ENCODE peak calls at places on chromosomes 1 and 21, in five cellular contexts. One of them, this sample, is unnamed.

GRCh38 chr1:184658033-184658432 is 96.6 kb downstream of the EDEM3 start:
- DNase-seq in NB4: no peak
- DNase-seq in adrenal gland: no peak
- DNase-seq in colonic mucosa: no peak
- DNase-seq in AG04450: no peak
- DNase-seq in this sample: no peak

GRCh38 chr1:19682257-19682656 is 17.6 kb downstream of the HTR6 start:
- DNase-seq in NB4: peak
- DNase-seq in adrenal gland: no peak
- DNase-seq in colonic mucosa: no peak
- DNase-seq in AG04450: peak
- DNase-seq in this sample: peak

GRCh38 chr1:39833121-39833520 is 44.5 kb upstream of the BMP8B start:
- DNase-seq in NB4: no peak
- DNase-seq in adrenal gland: no peak
- DNase-seq in colonic mucosa: no peak
- DNase-seq in AG04450: no peak
- DNase-seq in this sample: no peak

GRCh38 chr21:14740692-14741091 is 194.6 kb upstream of the SAMSN1 start:
- DNase-seq in NB4: no peak
- DNase-seq in adrenal gland: no peak
- DNase-seq in colonic mucosa: no peak
- DNase-seq in AG04450: no peak
- DNase-seq in this sample: no peak

GRCh38 chr1:92017656-92018055 is 12.1 kb upstream of the EPHX4 start:
- DNase-seq in NB4: no peak
- DNase-seq in adrenal gland: no peak
- DNase-seq in colonic mucosa: no peak
- DNase-seq in AG04450: no peak
- DNase-seq in this sample: no peak

GRCh38 chr1:193472430-193472829 is 286.0 kb upstream of the B3GALT2 start:
- DNase-seq in NB4: no peak
- DNase-seq in adrenal gland: no peak
- DNase-seq in colonic mucosa: no peak
- DNase-seq in AG04450: no peak
- DNase-seq in this sample: no peak

GRCh38 chr21:34813266-34813886 is 144.6 kb downstream of the CLIC6 start:
- DNase-seq in NB4: peak
- DNase-seq in adrenal gland: no peak
- DNase-seq in colonic mucosa: no peak
- DNase-seq in AG04450: peak
- DNase-seq in this sample: no peak

GRCh38 chr1:20379075-20379474 is 88.4 kb downstream of the VWA5B1 start:
- DNase-seq in NB4: no peak
- DNase-seq in adrenal gland: peak
- DNase-seq in colonic mucosa: no peak
- DNase-seq in AG04450: no peak
- DNase-seq in this sample: no peak

GRCh38 chr1:31181515-31182343 is 58.0 kb downstream of the NKAIN1 start:
- DNase-seq in NB4: peak
- DNase-seq in adrenal gland: peak
- DNase-seq in colonic mucosa: peak
- DNase-seq in AG04450: no peak
- DNase-seq in this sample: peak

GRCh38 chr1:109759513-109760334 is 4.0 kb downstream of the EPS8L3 start:
- DNase-seq in NB4: peak
- DNase-seq in adrenal gland: peak
- DNase-seq in colonic mucosa: peak
- DNase-seq in AG04450: no peak
- DNase-seq in this sample: no peak

GRCh38 chr21:21921410-21922232 is 923.4 kb downstream of the NCAM2 start:
- DNase-seq in NB4: peak
- DNase-seq in adrenal gland: no peak
- DNase-seq in colonic mucosa: no peak
- DNase-seq in AG04450: no peak
- DNase-seq in this sample: peak

GRCh38 chr1:40679165-40679953 is 12.1 kb upstream of the NFYC start:
- DNase-seq in NB4: no peak
- DNase-seq in adrenal gland: no peak
- DNase-seq in colonic mucosa: no peak
- DNase-seq in AG04450: no peak
- DNase-seq in this sample: no peak

GRCh38 chr1:212606734-212607205 is 1.8 kb upstream of the ATF3 start:
- DNase-seq in NB4: no peak
- DNase-seq in adrenal gland: peak
- DNase-seq in colonic mucosa: peak
- DNase-seq in AG04450: no peak
- DNase-seq in this sample: no peak

GRCh38 chr1:223556414-223557124 is 108.9 kb downstream of the CAPN8 start:
- DNase-seq in NB4: peak
- DNase-seq in adrenal gland: peak
- DNase-seq in colonic mucosa: peak
- DNase-seq in AG04450: no peak
- DNase-seq in this sample: peak

GRCh38 chr1:210600421-210601195 is 271.9 kb downstream of the HHAT start:
- DNase-seq in NB4: no peak
- DNase-seq in adrenal gland: no peak
- DNase-seq in colonic mucosa: no peak
- DNase-seq in AG04450: no peak
- DNase-seq in this sample: no peak

GRCh38 chr1:55049914-55050278 is 10.5 kb downstream of the PCSK9 start:
- DNase-seq in NB4: no peak
- DNase-seq in adrenal gland: peak
- DNase-seq in colonic mucosa: no peak
- DNase-seq in AG04450: no peak
- DNase-seq in this sample: peak

GRCh38 chr1:64093941-64094340 is 109.5 kb upstream of the UBE2U start:
- DNase-seq in NB4: no peak
- DNase-seq in adrenal gland: no peak
- DNase-seq in colonic mucosa: no peak
- DNase-seq in AG04450: no peak
- DNase-seq in this sample: no peak

GRCh38 chr21:45382698-45383000 is 22.3 kb upstream of the COL18A1 start:
- DNase-seq in NB4: no peak
- DNase-seq in adrenal gland: no peak
- DNase-seq in colonic mucosa: no peak
- DNase-seq in AG04450: no peak
- DNase-seq in this sample: no peak

GRCh38 chr1:11536573-11537379 is 57.8 kb downstream of the DISP3 start:
- DNase-seq in NB4: no peak
- DNase-seq in adrenal gland: no peak
- DNase-seq in colonic mucosa: no peak
- DNase-seq in AG04450: no peak
- DNase-seq in this sample: no peak

GRCh38 chr1:11537854-11538591 is 59.1 kb downstream of the DISP3 start:
- DNase-seq in NB4: no peak
- DNase-seq in adrenal gland: no peak
- DNase-seq in colonic mucosa: no peak
- DNase-seq in AG04450: no peak
- DNase-seq in this sample: no peak

GRCh38 chr1:11538886-11539285 is 59.9 kb downstream of the DISP3 start:
- DNase-seq in NB4: no peak
- DNase-seq in adrenal gland: no peak
- DNase-seq in colonic mucosa: no peak
- DNase-seq in AG04450: no peak
- DNase-seq in this sample: no peak

GRCh38 chr1:11535761-11536572 is 57.0 kb downstream of the DISP3 start:
- DNase-seq in NB4: peak
- DNase-seq in adrenal gland: no peak
- DNase-seq in colonic mucosa: no peak
- DNase-seq in AG04450: no peak
- DNase-seq in this sample: no peak

DNA sequence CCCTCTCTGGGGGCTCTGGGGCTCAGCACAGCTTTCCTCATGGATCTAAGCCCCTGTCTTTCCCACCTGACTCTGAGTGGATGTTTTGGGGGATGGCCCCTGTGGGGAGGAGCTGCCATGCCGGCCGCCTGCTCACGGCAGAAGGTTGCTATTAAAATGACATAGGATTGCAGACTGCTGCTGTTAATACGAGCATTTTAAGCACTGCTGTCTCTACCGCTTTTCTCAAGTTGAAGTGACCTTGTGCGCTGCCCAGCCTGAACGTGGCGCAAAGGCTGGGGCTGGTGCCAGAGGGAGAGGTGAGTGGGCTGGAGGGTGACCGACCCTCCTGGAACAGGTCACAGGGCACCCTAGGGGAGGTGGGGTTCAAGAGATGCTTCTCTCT is 58.4 kb downstream of the DISP3 start:
- DNase-seq in NB4: no peak
- DNase-seq in adrenal gland: no peak
- DNase-seq in colonic mucosa: no peak
- DNase-seq in AG04450: no peak
- DNase-seq in this sample: no peak
- TF ChIP-seq CTCF in NB4: no peak
- TF ChIP-seq CTCF in adrenal gland: no peak
- TF ChIP-seq CTCF in colonic mucosa: no peak
- TF ChIP-seq CTCF in AG04450: no peak
- TF ChIP-seq CTCF in this sample: no peak

GRCh38 chr1:34549199-34549598 is 205.6 kb upstream of the GJB5 start:
- DNase-seq in NB4: peak
- DNase-seq in adrenal gland: no peak
- DNase-seq in colonic mucosa: peak
- DNase-seq in AG04450: no peak
- DNase-seq in this sample: peak
- TF ChIP-seq CTCF in NB4: peak
- TF ChIP-seq CTCF in adrenal gland: no peak
- TF ChIP-seq CTCF in colonic mucosa: no peak
- TF ChIP-seq CTCF in AG04450: peak
- TF ChIP-seq CTCF in this sample: peak

GRCh38 chr1:247406014-247406656 is 9.8 kb upstream of the NLRP3 start:
- DNase-seq in NB4: no peak
- DNase-seq in adrenal gland: no peak
- DNase-seq in colonic mucosa: no peak
- DNase-seq in AG04450: no peak
- DNase-seq in this sample: no peak

GRCh38 chr1:247402099-247402706 is 13.8 kb upstream of the NLRP3 start:
- DNase-seq in NB4: peak
- DNase-seq in adrenal gland: no peak
- DNase-seq in colonic mucosa: peak
- DNase-seq in AG04450: no peak
- DNase-seq in this sample: no peak

GRCh38 chr1:247401310-247402098 is 14.5 kb upstream of the NLRP3 start:
- DNase-seq in NB4: peak
- DNase-seq in adrenal gland: no peak
- DNase-seq in colonic mucosa: peak
- DNase-seq in AG04450: no peak
- DNase-seq in this sample: no peak

GRCh38 chr1:247400685-247401084 is 15.3 kb upstream of the NLRP3 start:
- DNase-seq in NB4: peak
- DNase-seq in adrenal gland: no peak
- DNase-seq in colonic mucosa: no peak
- DNase-seq in AG04450: no peak
- DNase-seq in this sample: no peak
- TF ChIP-seq CTCF in NB4: peak
- TF ChIP-seq CTCF in adrenal gland: no peak
- TF ChIP-seq CTCF in colonic mucosa: no peak
- TF ChIP-seq CTCF in AG04450: no peak
- TF ChIP-seq CTCF in this sample: no peak

GRCh38 chr1:86466986-86467385 is 1.7 kb upstream of the CLCA1 start:
- DNase-seq in NB4: no peak
- DNase-seq in adrenal gland: no peak
- DNase-seq in colonic mucosa: no peak
- DNase-seq in AG04450: no peak
- DNase-seq in this sample: no peak
- TF ChIP-seq CTCF in NB4: no peak
- TF ChIP-seq CTCF in adrenal gland: no peak
- TF ChIP-seq CTCF in colonic mucosa: no peak
- TF ChIP-seq CTCF in AG04450: no peak
- TF ChIP-seq CTCF in this sample: no peak

GRCh38 chr21:37119421-37120218 is 46.6 kb downstream of the TTC3 start:
- DNase-seq in NB4: peak
- DNase-seq in adrenal gland: no peak
- DNase-seq in colonic mucosa: no peak
- DNase-seq in AG04450: no peak
- DNase-seq in this sample: no peak
- TF ChIP-seq CTCF in NB4: no peak
- TF ChIP-seq CTCF in adrenal gland: no peak
- TF ChIP-seq CTCF in colonic mucosa: no peak
- TF ChIP-seq CTCF in AG04450: no peak
- TF ChIP-seq CTCF in this sample: peak

GRCh38 chr1:180183426-180183825 is 28.8 kb downstream of the QSOX1 start:
- DNase-seq in NB4: no peak
- DNase-seq in adrenal gland: no peak
- DNase-seq in colonic mucosa: no peak
- DNase-seq in AG04450: no peak
- DNase-seq in this sample: no peak

GRCh38 chr1:180181996-180182675 is 27.5 kb downstream of the QSOX1 start:
- DNase-seq in NB4: no peak
- DNase-seq in adrenal gland: no peak
- DNase-seq in colonic mucosa: no peak
- DNase-seq in AG04450: no peak
- DNase-seq in this sample: no peak

GRCh38 chr1:180179162-180179957 is 24.7 kb downstream of the QSOX1 start:
- DNase-seq in NB4: no peak
- DNase-seq in adrenal gland: no peak
- DNase-seq in colonic mucosa: no peak
- DNase-seq in AG04450: no peak
- DNase-seq in this sample: no peak

GRCh38 chr1:180182721-180183311 is 28.1 kb downstream of the QSOX1 start:
- DNase-seq in NB4: no peak
- DNase-seq in adrenal gland: no peak
- DNase-seq in colonic mucosa: no peak
- DNase-seq in AG04450: no peak
- DNase-seq in this sample: no peak

DNA sequence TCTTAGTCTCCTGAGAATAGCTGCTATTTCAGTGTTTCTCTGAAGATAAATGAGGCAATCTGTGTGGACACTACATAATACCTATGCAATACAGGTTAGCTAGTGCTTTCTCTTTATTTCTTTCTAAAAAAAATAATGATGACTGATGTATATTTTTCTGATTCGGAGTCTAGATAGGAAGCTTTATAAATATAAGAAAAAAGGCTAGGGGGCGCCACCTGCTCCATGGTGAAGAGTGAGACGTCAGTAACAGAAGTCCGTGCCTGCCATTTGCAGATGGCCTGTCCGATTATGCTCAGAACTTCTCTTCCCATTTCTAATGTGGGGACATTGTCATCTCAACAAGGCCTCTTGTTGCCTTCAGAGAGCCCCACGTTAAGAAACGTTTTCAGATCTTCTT is 26.4 kb downstream of the QSOX1 start:
- DNase-seq in NB4: peak
- DNase-seq in adrenal gland: no peak
- DNase-seq in colonic mucosa: no peak
- DNase-seq in AG04450: no peak
- DNase-seq in this sample: peak
- TF ChIP-seq CTCF in NB4: peak
- TF ChIP-seq CTCF in adrenal gland: no peak
- TF ChIP-seq CTCF in colonic mucosa: no peak
- TF ChIP-seq CTCF in AG04450: peak
- TF ChIP-seq CTCF in this sample: peak

This sample was measured in BE2C.